ENCODE peak calls at places on chromosomes 7 and 10, in seven cellular contexts. One of them, this sample, is unnamed.

GRCh38 chr10:89946106-89946505 is 244.7 kb downstream of the KIF20B start:
- DNase-seq in stomach: no peak
- DNase-seq in CD4-positive, CD25-positive, alpha-beta regulatory T cell: peak; percentile 54
- DNase-seq in hepatocyte: no peak
- DNase-seq in spleen: no peak
- DNase-seq in thoracic aorta: no peak
- DNase-seq in neuronal stem cell: no peak
- DNase-seq in this sample: no peak

GRCh38 chr7:129435414-129435829 is 1.2 kb downstream of the STRIP2 start:
- DNase-seq in hepatocyte: no peak
- DNase-seq in spleen: no peak
- DNase-seq in neuronal stem cell: no peak
- DNase-seq in CD4-positive, CD25-positive, alpha-beta regulatory T cell: no peak
- DNase-seq in stomach: no peak
- DNase-seq in thoracic aorta: no peak
- DNase-seq in this sample: no peak

GRCh38 chr7:91043924-91044660 is 220.1 kb upstream of the FZD1 start:
- DNase-seq in hepatocyte: no peak
- DNase-seq in neuronal stem cell: no peak
- DNase-seq in stomach: no peak
- DNase-seq in CD4-positive, CD25-positive, alpha-beta regulatory T cell: no peak
- DNase-seq in thoracic aorta: no peak
- DNase-seq in spleen: no peak
- DNase-seq in this sample: no peak

GRCh38 chr10:13953371-13953770 is 366.6 kb downstream of the PRPF18 start:
- DNase-seq in stomach: no peak
- DNase-seq in neuronal stem cell: no peak
- DNase-seq in spleen: no peak
- DNase-seq in thoracic aorta: no peak
- DNase-seq in hepatocyte: no peak
- DNase-seq in CD4-positive, CD25-positive, alpha-beta regulatory T cell: no peak
- DNase-seq in this sample: no peak

GRCh38 chr10:117543245-117543998 is 876 bp downstream of the EMX2 start:
- DNase-seq in CD4-positive, CD25-positive, alpha-beta regulatory T cell: peak; percentile 26
- DNase-seq in thoracic aorta: no peak
- DNase-seq in spleen: peak; percentile 73
- DNase-seq in neuronal stem cell: peak; percentile 63
- DNase-seq in stomach: no peak
- DNase-seq in hepatocyte: peak; percentile 57
- DNase-seq in this sample: no peak

GRCh38 chr7:106866298-106867281 is 1.5 kb downstream of the PIK3CG start:
- DNase-seq in hepatocyte: no peak
- DNase-seq in thoracic aorta: no peak
- DNase-seq in neuronal stem cell: no peak
- DNase-seq in CD4-positive, CD25-positive, alpha-beta regulatory T cell: peak; percentile 43
- DNase-seq in spleen: no peak
- DNase-seq in stomach: no peak
- DNase-seq in this sample: no peak

GRCh38 chr10:65793738-65794425 is 1132.0 kb upstream of the LRRTM3 start:
- DNase-seq in hepatocyte: no peak
- DNase-seq in thoracic aorta: no peak
- DNase-seq in spleen: no peak
- DNase-seq in stomach: peak; percentile 84
- DNase-seq in CD4-positive, CD25-positive, alpha-beta regulatory T cell: no peak
- DNase-seq in neuronal stem cell: no peak
- DNase-seq in this sample: peak; percentile 1

GRCh38 chr7:30888783-30889182 is 22.9 kb upstream of the AQP1 start:
- DNase-seq in spleen: no peak
- DNase-seq in hepatocyte: peak; percentile 55
- DNase-seq in thoracic aorta: peak; percentile 80
- DNase-seq in CD4-positive, CD25-positive, alpha-beta regulatory T cell: no peak
- DNase-seq in neuronal stem cell: no peak
- DNase-seq in stomach: no peak
- DNase-seq in this sample: peak; percentile 39

GRCh38 chr10:124989526-124989925 is 47.6 kb downstream of the ZRANB1 start:
- DNase-seq in CD4-positive, CD25-positive, alpha-beta regulatory T cell: no peak
- DNase-seq in stomach: no peak
- DNase-seq in spleen: no peak
- DNase-seq in thoracic aorta: no peak
- DNase-seq in neuronal stem cell: no peak
- DNase-seq in hepatocyte: no peak
- DNase-seq in this sample: no peak

GRCh38 chr7:127391591-127392181 is 822 bp downstream of the ZNF800 start:
- DNase-seq in hepatocyte: peak; percentile 64
- DNase-seq in thoracic aorta: no peak
- DNase-seq in CD4-positive, CD25-positive, alpha-beta regulatory T cell: peak; percentile 80
- DNase-seq in stomach: peak; percentile 50
- DNase-seq in neuronal stem cell: peak; percentile 42
- DNase-seq in spleen: peak; percentile 92
- DNase-seq in this sample: peak; percentile 40

GRCh38 chr10:46106410-46107255 is 60.6 kb upstream of the MSMB start:
- DNase-seq in thoracic aorta: no peak
- DNase-seq in stomach: peak; percentile 59
- DNase-seq in spleen: peak; percentile 91
- DNase-seq in neuronal stem cell: peak; percentile 23
- DNase-seq in hepatocyte: peak; percentile 71
- DNase-seq in CD4-positive, CD25-positive, alpha-beta regulatory T cell: peak; percentile 52
- DNase-seq in this sample: peak; percentile 82

GRCh38 chr10:65518379-65518778 is 1407.5 kb upstream of the LRRTM3 start:
- DNase-seq in CD4-positive, CD25-positive, alpha-beta regulatory T cell: no peak
- DNase-seq in thoracic aorta: no peak
- DNase-seq in stomach: no peak
- DNase-seq in hepatocyte: no peak
- DNase-seq in neuronal stem cell: no peak
- DNase-seq in spleen: no peak
- DNase-seq in this sample: no peak

GRCh38 chr7:51706851-51707250 is 390.2 kb upstream of the COBL start:
- DNase-seq in CD4-positive, CD25-positive, alpha-beta regulatory T cell: no peak
- DNase-seq in hepatocyte: no peak
- DNase-seq in spleen: no peak
- DNase-seq in thoracic aorta: no peak
- DNase-seq in stomach: no peak
- DNase-seq in neuronal stem cell: no peak
- DNase-seq in this sample: no peak

GRCh38 chr7:2843711-2844152 is 376 bp downstream of the GNA12 start:
- DNase-seq in spleen: peak; percentile 91
- DNase-seq in neuronal stem cell: no peak
- DNase-seq in thoracic aorta: no peak
- DNase-seq in stomach: no peak
- DNase-seq in CD4-positive, CD25-positive, alpha-beta regulatory T cell: peak; percentile 63
- DNase-seq in hepatocyte: peak; percentile 64
- DNase-seq in this sample: peak; percentile 49

GRCh38 chr7:134836447-134836846 is 57.0 kb downstream of the CALD1 start:
- DNase-seq in thoracic aorta: no peak
- DNase-seq in CD4-positive, CD25-positive, alpha-beta regulatory T cell: no peak
- DNase-seq in neuronal stem cell: no peak
- DNase-seq in hepatocyte: no peak
- DNase-seq in spleen: no peak
- DNase-seq in stomach: no peak
- DNase-seq in this sample: peak; percentile 96

GRCh38 chr10:133277993-133278576 is 1.4 kb upstream of the ADAM8 start:
- DNase-seq in hepatocyte: no peak
- DNase-seq in CD4-positive, CD25-positive, alpha-beta regulatory T cell: no peak
- DNase-seq in neuronal stem cell: no peak
- DNase-seq in stomach: peak; percentile 69
- DNase-seq in thoracic aorta: no peak
- DNase-seq in spleen: no peak
- DNase-seq in this sample: no peak

GRCh38 chr10:133277277-133277992 is 767 bp upstream of the ADAM8 start:
- DNase-seq in neuronal stem cell: no peak
- DNase-seq in CD4-positive, CD25-positive, alpha-beta regulatory T cell: no peak
- DNase-seq in thoracic aorta: no peak
- DNase-seq in hepatocyte: no peak
- DNase-seq in stomach: no peak
- DNase-seq in spleen: peak; percentile 89
- DNase-seq in this sample: no peak

GRCh38 chr10:133279266-133279960 is 2.7 kb upstream of the ADAM8 start:
- DNase-seq in spleen: peak; percentile 87
- DNase-seq in stomach: no peak
- DNase-seq in neuronal stem cell: no peak
- DNase-seq in CD4-positive, CD25-positive, alpha-beta regulatory T cell: no peak
- DNase-seq in hepatocyte: no peak
- DNase-seq in thoracic aorta: no peak
- DNase-seq in this sample: no peak

GRCh38 chr10:133279961-133280283 is 3.3 kb upstream of the ADAM8 start:
- DNase-seq in neuronal stem cell: no peak
- DNase-seq in hepatocyte: no peak
- DNase-seq in stomach: no peak
- DNase-seq in thoracic aorta: no peak
- DNase-seq in spleen: no peak
- DNase-seq in CD4-positive, CD25-positive, alpha-beta regulatory T cell: no peak
- DNase-seq in this sample: no peak

GRCh38 chr10:133278577-133279265 is 2.1 kb upstream of the ADAM8 start:
- DNase-seq in stomach: peak; percentile 82
- DNase-seq in thoracic aorta: no peak
- DNase-seq in hepatocyte: peak; percentile 83
- DNase-seq in neuronal stem cell: no peak
- DNase-seq in spleen: peak; percentile 96
- DNase-seq in CD4-positive, CD25-positive, alpha-beta regulatory T cell: peak; percentile 67
- DNase-seq in this sample: peak; percentile 70
- H3K36me3 ChIP-seq in stomach: peaks cover 32% of the 10 kb centered on the region
- H3K36me3 ChIP-seq in thoracic aorta: peaks cover 32% of the 10 kb centered on the region
- H3K36me3 ChIP-seq in hepatocyte: no peaks in the 10 kb centered on the region
- H3K36me3 ChIP-seq in neuronal stem cell: peaks cover 23% of the 10 kb centered on the region
- H3K36me3 ChIP-seq in spleen: peaks cover 55% of the 10 kb centered on the region
- H3K36me3 ChIP-seq in CD4-positive, CD25-positive, alpha-beta regulatory T cell: peaks cover 20% of the 10 kb centered on the region
- H3K36me3 ChIP-seq in this sample: peaks cover 12% of the 10 kb centered on the region

DNA sequence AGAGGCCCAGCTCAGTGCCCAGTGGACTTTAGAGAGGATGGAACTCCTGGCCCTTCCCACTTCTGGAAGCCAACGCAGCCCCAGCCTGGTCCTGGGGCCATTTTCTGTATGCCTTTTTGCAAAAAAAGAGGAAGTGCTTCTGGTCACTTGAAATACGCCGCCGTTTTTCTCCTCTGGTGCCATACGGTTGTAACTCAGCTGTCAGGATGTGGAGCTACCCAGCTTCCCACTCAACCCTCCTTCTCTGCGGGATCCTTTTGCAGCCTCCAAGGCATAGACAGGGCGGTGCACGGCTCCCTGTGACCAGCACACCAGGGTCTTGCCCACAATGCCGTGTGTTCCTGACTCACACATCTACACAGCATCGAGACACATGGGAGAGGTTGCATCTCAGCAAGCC is 369.6 kb downstream of the TCERG1L start:
- DNase-seq in spleen: no peak
- DNase-seq in CD4-positive, CD25-positive, alpha-beta regulatory T cell: no peak
- DNase-seq in thoracic aorta: no peak
- DNase-seq in hepatocyte: no peak
- DNase-seq in neuronal stem cell: no peak
- DNase-seq in stomach: no peak
- DNase-seq in this sample: no peak
- H3K4me3 ChIP-seq in spleen: no peak overlapping the region
- H3K4me3 ChIP-seq in CD4-positive, CD25-positive, alpha-beta regulatory T cell: no peak overlapping the region
- H3K4me3 ChIP-seq in thoracic aorta: no peak overlapping the region
- H3K4me3 ChIP-seq in hepatocyte: no peak overlapping the region
- H3K4me3 ChIP-seq in neuronal stem cell: no peak overlapping the region
- H3K4me3 ChIP-seq in stomach: no peak overlapping the region
- H3K4me3 ChIP-seq in this sample: no peak overlapping the region

GRCh38 chr10:69976795-69977546 is 75.7 kb upstream of the MACROH2A2 start:
- DNase-seq in hepatocyte: no peak
- DNase-seq in neuronal stem cell: no peak
- DNase-seq in thoracic aorta: no peak
- DNase-seq in CD4-positive, CD25-positive, alpha-beta regulatory T cell: peak; percentile 7
- DNase-seq in spleen: no peak
- DNase-seq in stomach: no peak
- DNase-seq in this sample: no peak

GRCh38 chr10:69979177-69979576 is 73.5 kb upstream of the MACROH2A2 start:
- DNase-seq in thoracic aorta: no peak
- DNase-seq in hepatocyte: no peak
- DNase-seq in neuronal stem cell: no peak
- DNase-seq in CD4-positive, CD25-positive, alpha-beta regulatory T cell: no peak
- DNase-seq in stomach: no peak
- DNase-seq in spleen: no peak
- DNase-seq in this sample: no peak

GRCh38 chr10:69980672-69981071 is 72.0 kb upstream of the MACROH2A2 start:
- DNase-seq in CD4-positive, CD25-positive, alpha-beta regulatory T cell: no peak
- DNase-seq in thoracic aorta: no peak
- DNase-seq in spleen: no peak
- DNase-seq in hepatocyte: no peak
- DNase-seq in stomach: no peak
- DNase-seq in neuronal stem cell: no peak
- DNase-seq in this sample: no peak
- H3K9me3 ChIP-seq in CD4-positive, CD25-positive, alpha-beta regulatory T cell: peaks cover 20% of the 10 kb centered on the region
- H3K9me3 ChIP-seq in thoracic aorta: peaks cover 12% of the 10 kb centered on the region
- H3K9me3 ChIP-seq in spleen: peaks cover 29% of the 10 kb centered on the region
- H3K9me3 ChIP-seq in hepatocyte: no peaks in the 10 kb centered on the region
- H3K9me3 ChIP-seq in stomach: peaks cover 21% of the 10 kb centered on the region
- H3K9me3 ChIP-seq in neuronal stem cell: peaks cover 5% of the 10 kb centered on the region
- H3K9me3 ChIP-seq in this sample: no peaks in the 10 kb centered on the region

GRCh38 chr7:138559448-138559847 is 99.4 kb downstream of the TRIM24 start:
- DNase-seq in thoracic aorta: no peak
- DNase-seq in neuronal stem cell: no peak
- DNase-seq in stomach: no peak
- DNase-seq in CD4-positive, CD25-positive, alpha-beta regulatory T cell: no peak
- DNase-seq in spleen: no peak
- DNase-seq in hepatocyte: no peak
- DNase-seq in this sample: no peak

GRCh38 chr7:138554674-138555073 is 94.6 kb downstream of the TRIM24 start:
- DNase-seq in neuronal stem cell: no peak
- DNase-seq in CD4-positive, CD25-positive, alpha-beta regulatory T cell: no peak
- DNase-seq in spleen: no peak
- DNase-seq in thoracic aorta: no peak
- DNase-seq in hepatocyte: no peak
- DNase-seq in stomach: no peak
- DNase-seq in this sample: no peak

GRCh38 chr7:138553805-138554204 is 93.7 kb downstream of the TRIM24 start:
- DNase-seq in spleen: no peak
- DNase-seq in thoracic aorta: no peak
- DNase-seq in neuronal stem cell: no peak
- DNase-seq in CD4-positive, CD25-positive, alpha-beta regulatory T cell: no peak
- DNase-seq in hepatocyte: no peak
- DNase-seq in stomach: no peak
- DNase-seq in this sample: no peak

GRCh38 chr7:138555684-138556083 is 95.6 kb downstream of the TRIM24 start:
- DNase-seq in neuronal stem cell: no peak
- DNase-seq in thoracic aorta: no peak
- DNase-seq in stomach: no peak
- DNase-seq in CD4-positive, CD25-positive, alpha-beta regulatory T cell: no peak
- DNase-seq in spleen: no peak
- DNase-seq in hepatocyte: no peak
- DNase-seq in this sample: no peak

DNA sequence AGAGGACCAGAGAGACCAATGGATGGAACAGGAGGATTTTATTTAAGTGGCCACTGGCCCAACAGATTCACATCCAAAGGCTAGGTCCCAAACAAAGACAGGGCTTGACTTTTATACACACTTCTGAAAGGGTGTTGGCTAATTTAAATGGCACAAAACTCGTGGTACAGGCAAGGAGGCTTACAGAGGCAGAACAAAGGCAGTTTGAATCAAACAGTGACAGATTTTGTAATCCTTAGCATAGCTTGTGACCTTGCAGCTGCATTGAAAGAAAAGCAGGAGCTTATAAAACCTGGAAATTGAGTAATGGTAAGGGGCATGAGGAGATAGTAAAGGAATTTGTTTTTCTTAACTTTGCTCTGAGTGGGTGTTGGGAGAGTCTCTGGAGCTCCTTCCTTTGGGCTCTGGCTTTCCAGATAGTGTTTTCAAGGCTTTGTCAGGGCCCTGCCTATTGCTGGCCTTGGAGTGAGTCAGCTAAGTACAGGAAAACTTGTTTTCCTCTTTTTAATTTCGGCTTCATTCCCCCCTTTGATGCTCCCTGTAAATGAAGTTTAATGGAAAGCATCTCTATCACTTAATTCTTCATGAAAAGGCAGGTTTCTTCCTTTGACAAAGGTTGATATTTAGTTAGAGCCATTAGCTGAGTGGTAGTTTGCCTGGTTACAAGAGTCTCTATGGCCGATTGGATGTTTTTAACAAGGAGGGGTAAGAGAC is 96.9 kb downstream of the TRIM24 start:
- DNase-seq in CD4-positive, CD25-positive, alpha-beta regulatory T cell: peak; percentile 9
- DNase-seq in stomach: no peak
- DNase-seq in thoracic aorta: no peak
- DNase-seq in hepatocyte: no peak
- DNase-seq in spleen: no peak
- DNase-seq in neuronal stem cell: no peak
- DNase-seq in this sample: peak; percentile 21
- H3K36me3 ChIP-seq in CD4-positive, CD25-positive, alpha-beta regulatory T cell: peaks cover 95% of the 10 kb centered on the region
- H3K36me3 ChIP-seq in stomach: peaks cover 84% of the 10 kb centered on the region
- H3K36me3 ChIP-seq in thoracic aorta: peaks cover 68% of the 10 kb centered on the region
- H3K36me3 ChIP-seq in hepatocyte: peaks cover 49% of the 10 kb centered on the region
- H3K36me3 ChIP-seq in spleen: peaks cover 100% of the 10 kb centered on the region
- H3K36me3 ChIP-seq in neuronal stem cell: peaks cover 70% of the 10 kb centered on the region
- H3K36me3 ChIP-seq in this sample: peaks cover 87% of the 10 kb centered on the region